ENCODE peak calls at places on chromosomes 3 and 15, in nine cellular contexts. X is hepatocyte, N is cardiac fibroblast, C is upper lobe of right lung, L is astrocyte of the cerebellum, I is keratinocyte, A is spleen, W is mucosa of descending colon, G is tibial nerve. P is an unnamed sample.

GRCh38 chr15:51829360-51830278 is at the start of gene TMOD3:
- DNase-seq in X (peak; percentile 95), N (peak; percentile 94), C (peak; percentile 97), L (peak; percentile 80), I (peak; percentile 84), A (peak; percentile 97), W (peak; percentile 98), G (peak; percentile 93), P (no peak)

GRCh38 chr3:32422943-32423342 is 31.3 kb downstream of the CMTM7 start:
- DNase-seq in X (no peak), N (no peak), C (no peak), L (no peak), I (no peak), A (peak; percentile 75), W (no peak), G (no peak), P (no peak)

GRCh38 chr3:55721716-55722484 is 234.8 kb upstream of the WNT5A start:
- DNase-seq in X (peak; percentile 56), N (peak; percentile 25), C (no peak), L (peak; percentile 33), I (no peak), A (no peak), W (peak; percentile 33), G (peak; percentile 10), P (no peak)

GRCh38 chr3:143707848-143708247 is 140.4 kb downstream of the SLC9A9 start:
- DNase-seq in X (no peak), N (peak; percentile 6), C (no peak), L (no peak), I (no peak), A (no peak), W (no peak), G (no peak), P (peak; percentile 3)

GRCh38 chr15:89442671-89443307 is 53.6 kb downstream of the RHCG start:
- DNase-seq in X (peak; percentile 72), N (peak; percentile 37), C (peak; percentile 64), L (no peak), I (no peak), A (no peak), W (peak; percentile 66), G (no peak), P (no peak)

GRCh38 chr3:183378008-183378407 is 50.4 kb downstream of the MCF2L2 start:
- DNase-seq in X (no peak), N (no peak), C (no peak), L (no peak), I (no peak), A (no peak), W (no peak), G (no peak), P (no peak)

GRCh38 chr3:62153231-62153630 is 220.1 kb downstream of the FEZF2 start:
- DNase-seq in X (no peak), N (no peak), C (no peak), L (no peak), I (no peak), A (no peak), W (no peak), G (no peak), P (no peak)

GRCh38 chr3:33424606-33425453 is 15.4 kb downstream of the UBP1 start:
- DNase-seq in X (no peak), N (no peak), C (no peak), L (no peak), I (no peak), A (no peak), W (no peak), G (no peak), P (no peak)

GRCh38 chr15:28920781-28921331 is 35.1 kb downstream of the APBA2 start:
- DNase-seq in X (no peak), N (no peak), C (peak; percentile 19), L (no peak), I (no peak), A (peak; percentile 41), W (no peak), G (no peak), P (no peak)

GRCh38 chr3:53592862-53593261 is 98.5 kb downstream of the CACNA1D start:
- DNase-seq in X (no peak), N (no peak), C (no peak), L (no peak), I (no peak), A (no peak), W (no peak), G (no peak), P (no peak)

GRCh38 chr3:120177151-120177550 is 82.9 kb upstream of the GSK3B start:
- DNase-seq in X (peak; percentile 80), N (peak; percentile 94), C (no peak), L (peak; percentile 24), I (peak; percentile 79), A (no peak), W (no peak), G (peak; percentile 8), P (peak; percentile 58)

GRCh38 chr15:35168464-35168863 is 83.4 kb upstream of the NANOGP8 start:
- DNase-seq in X (no peak), N (peak; percentile 39), C (no peak), L (peak; percentile 48), I (no peak), A (no peak), W (no peak), G (no peak), P (peak; percentile 36)

GRCh38 chr15:99466701-99467337 is 99.0 kb upstream of the MEF2A start:
- DNase-seq in X (no peak), N (peak; percentile 79), C (no peak), L (no peak), I (no peak), A (no peak), W (no peak), G (no peak), P (no peak)

GRCh38 chr15:99467338-99467720 is 98.5 kb upstream of the MEF2A start:
- DNase-seq in X (no peak), N (no peak), C (no peak), L (no peak), I (no peak), A (no peak), W (no peak), G (no peak), P (no peak)

GRCh38 chr15:99464137-99464536 is 101.6 kb upstream of the MEF2A start:
- DNase-seq in X (no peak), N (no peak), C (no peak), L (no peak), I (no peak), A (no peak), W (no peak), G (no peak), P (no peak)

GRCh38 chr15:99472416-99473145 is 93.2 kb upstream of the MEF2A start:
- DNase-seq in X (no peak), N (no peak), C (no peak), L (no peak), I (no peak), A (no peak), W (no peak), G (no peak), P (no peak)

GRCh38 chr15:99467861-99468460 is 97.8 kb upstream of the MEF2A start:
- DNase-seq in X (no peak), N (no peak), C (no peak), L (no peak), I (no peak), A (no peak), W (no peak), G (no peak), P (no peak)
- H3K4me3 ChIP-seq in X (no peak overlapping the region), N (no peak overlapping the region), C (no peak overlapping the region), L (no peak overlapping the region), I (no peak overlapping the region), A (no peak overlapping the region), W (no peak overlapping the region), G (no peak overlapping the region), P (no peak overlapping the region)

GRCh38 chr3:48952510-48953118 is 34.0 kb downstream of the ARIH2 start:
- DNase-seq in X (peak; percentile 56), N (peak; percentile 40), C (no peak), L (no peak), I (no peak), A (no peak), W (peak; percentile 66), G (no peak), P (no peak)
- TF ChIP-seq CTCF in X (peak; percentile 46), N (peak; percentile 50), C (peak; percentile 34), L (peak; percentile 56), I (peak; percentile 77), A (peak; percentile 25), W (no peak), G (no peak), P (peak; percentile 25)

GRCh38 chr15:45185069-45185779 is 2.5 kb downstream of the SHF start:
- DNase-seq in X (no peak), N (no peak), C (no peak), L (no peak), I (no peak), A (no peak), W (no peak), G (no peak), P (no peak)

GRCh38 chr15:45187578-45187893 is 230 bp downstream of the SHF start:
- DNase-seq in X (no peak), N (no peak), C (no peak), L (no peak), I (no peak), A (no peak), W (peak; percentile 43), G (no peak), P (no peak)

GRCh38 chr15:45184562-45185041 is 3.2 kb downstream of the SHF start:
- DNase-seq in X (no peak), N (no peak), C (no peak), L (no peak), I (no peak), A (peak; percentile 72), W (no peak), G (no peak), P (no peak)

GRCh38 chr15:45186771-45187577 is 792 bp downstream of the SHF start:
- DNase-seq in X (no peak), N (no peak), C (no peak), L (no peak), I (no peak), A (peak; percentile 85), W (peak; percentile 41), G (no peak), P (no peak)

GRCh38 chr15:45185903-45186770 is 1.6 kb downstream of the SHF start:
- DNase-seq in X (no peak), N (no peak), C (no peak), L (no peak), I (no peak), A (peak; percentile 33), W (no peak), G (no peak), P (no peak)
- H3K4me3 ChIP-seq in X (no peak overlapping the region), N (no peak overlapping the region), C (peak overlapping the region; percentile 72), L (peak overlapping the region; percentile 66), I (no peak overlapping the region), A (peak overlapping the region; percentile 55), W (no peak overlapping the region), G (peak overlapping the region; percentile 62), P (peak overlapping the region; percentile 44)

DNA sequence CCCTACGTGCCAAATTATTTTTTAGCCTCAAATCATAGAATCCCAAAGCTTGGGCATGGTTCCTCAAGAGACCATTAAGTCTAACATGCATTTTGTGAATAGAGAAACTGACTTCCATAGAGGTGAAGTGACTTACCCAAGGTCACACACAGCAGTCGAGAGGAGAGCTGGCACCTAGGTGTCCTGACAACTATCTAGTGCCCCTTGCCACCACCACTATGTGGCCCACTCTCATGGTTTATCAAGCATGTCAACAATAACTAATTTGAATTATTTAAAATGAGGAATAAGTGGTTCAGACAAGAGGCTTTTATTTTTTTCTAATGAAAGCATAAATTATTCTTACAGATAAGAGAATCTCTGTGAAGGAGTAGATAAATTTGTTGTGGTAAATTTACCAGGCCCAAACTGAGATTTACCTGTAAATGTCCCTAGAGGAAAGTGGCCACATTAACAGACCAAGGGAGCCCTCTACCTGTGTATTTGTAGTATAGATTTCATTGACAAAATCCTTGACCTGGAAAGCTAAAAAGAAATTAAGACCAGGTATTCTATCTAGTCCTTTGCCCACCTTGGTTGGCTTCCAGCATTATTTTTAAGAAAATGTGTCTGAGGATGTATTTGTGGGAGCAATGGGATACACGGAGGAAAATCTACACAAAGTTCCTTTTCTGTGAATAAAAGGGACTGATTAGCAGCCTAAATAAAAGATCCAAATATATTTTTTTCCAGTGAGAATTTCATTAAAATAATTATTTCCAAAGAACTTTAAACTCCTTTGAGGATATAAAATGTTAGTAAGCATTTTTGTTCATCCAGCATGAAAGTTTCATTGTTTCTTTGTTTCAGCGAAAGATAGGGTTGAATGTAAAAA is 49.1 kb downstream of the IQCH start:
- DNase-seq in X (peak; percentile 66), N (peak; percentile 55), C (no peak), L (peak; percentile 35), I (no peak), A (no peak), W (no peak), G (no peak), P (peak; percentile 9)
- TF ChIP-seq CTCF in X (peak; percentile 73), N (peak; percentile 30), C (peak; percentile 57), L (peak; percentile 41), I (peak; percentile 24), A (no peak), W (no peak), G (no peak), P (peak; percentile 35)